ENCODE peak calls at places on chromosomes 7 and 10, in eight cellular contexts. G, L, Q, F, R, J, Y and Z are unnamed samples.

GRCh38 chr7:131467788-131468187 is 88.6 kb downstream of the PODXL start:
- DNase-seq in R (no peak), Y (no peak), Q (no peak), F (no peak), G (no peak), J (no peak), L (no peak), Z (no peak)

GRCh38 chr7:116232402-116232749 is 22.0 kb downstream of the TES start:
- DNase-seq in Q (no peak), Y (no peak), L (no peak), R (no peak), F (no peak), G (no peak), J (no peak), Z (no peak)

GRCh38 chr10:116974442-116975005 is 30.5 kb downstream of the SHTN1 start:
- DNase-seq in Q (no peak), R (no peak), L (no peak), Y (peak; percentile 15), F (no peak), J (no peak), G (no peak), Z (peak; percentile 2)

GRCh38 chr7:105794741-105795729 is 81.4 kb downstream of the ATXN7L1 start:
- DNase-seq in R (no peak), J (no peak), F (no peak), Q (peak; percentile 33), L (no peak), Y (no peak), G (no peak), Z (no peak)

GRCh38 chr7:144404911-144405310 is 1.4 kb upstream of the NOBOX start:
- DNase-seq in J (no peak), Q (no peak), Y (no peak), G (no peak), R (no peak), F (no peak), L (no peak), Z (no peak)

GRCh38 chr7:134777470-134777869 is 2.0 kb upstream of the CALD1 start:
- DNase-seq in R (no peak), Q (no peak), F (no peak), L (no peak), Y (no peak), J (no peak), G (no peak), Z (no peak)

GRCh38 chr7:1716263-1717094 is 46.4 kb downstream of the ELFN1 start:
- DNase-seq in Q (no peak), R (no peak), L (no peak), G (no peak), Y (peak; percentile 31), J (no peak), F (no peak), Z (no peak)

GRCh38 chr7:127629268-127629854 is 11.4 kb upstream of the PAX4 start:
- DNase-seq in L (no peak), F (peak; percentile 84), R (peak; percentile 42), Y (no peak), Q (no peak), J (no peak), G (peak; percentile 65), Z (no peak)

GRCh38 chr7:22814261-22815208 is 8.1 kb downstream of the TOMM7 start:
- DNase-seq in G (no peak), J (no peak), Y (no peak), L (no peak), F (no peak), Q (no peak), R (no peak), Z (no peak)

GRCh38 chr10:35739998-35740397 is 97.9 kb upstream of the FZD8 start:
- DNase-seq in R (no peak), F (no peak), Q (no peak), J (no peak), G (no peak), L (no peak), Y (peak; percentile 36), Z (no peak)

GRCh38 chr7:5636446-5636835 is 145.0 kb downstream of the RNF216 start:
- DNase-seq in G (no peak), F (peak; percentile 57), L (no peak), Y (no peak), J (no peak), Q (no peak), R (no peak), Z (peak; percentile 51)

GRCh38 chr10:77229704-77230103 is 407.9 kb downstream of the KCNMA1 start:
- DNase-seq in J (no peak), L (no peak), G (no peak), R (no peak), F (no peak), Y (no peak), Q (no peak), Z (no peak)

GRCh38 chr10:22437620-22438588 is 92.6 kb downstream of the SPAG6 start:
- DNase-seq in Q (peak; percentile 19), L (no peak), G (peak; percentile 35), F (no peak), Y (no peak), J (no peak), R (peak; percentile 43), Z (peak; percentile 33)

GRCh38 chr7:150966002-150966401 is 12.1 kb downstream of the KCNH2 start:
- DNase-seq in Q (peak; percentile 57), F (peak; percentile 52), J (peak; percentile 23), Y (no peak), R (no peak), L (no peak), G (no peak), Z (no peak)

GRCh38 chr7:5230272-5231067 is 40.4 kb downstream of the WIPI2 start:
- DNase-seq in G (no peak), R (no peak), J (no peak), L (no peak), Y (no peak), Q (no peak), F (no peak), Z (no peak)

GRCh38 chr7:128876978-128877755 is 14.5 kb downstream of the ATP6V1F start:
- DNase-seq in J (no peak), Y (no peak), F (no peak), L (no peak), G (no peak), Q (no peak), R (no peak), Z (no peak)

GRCh38 chr7:82317760-82318159 is 125.8 kb downstream of the CACNA2D1 start:
- DNase-seq in G (no peak), L (no peak), F (no peak), J (no peak), Q (no peak), R (no peak), Y (no peak), Z (no peak)

GRCh38 chr10:102581401-102581800 is 62.9 kb upstream of the TRIM8 start:
- DNase-seq in J (no peak), Q (no peak), G (no peak), F (no peak), L (no peak), R (no peak), Y (no peak), Z (no peak)

GRCh38 chr10:79137826-79138225 is 69.1 kb downstream of the ZMIZ1 start:
- DNase-seq in F (peak; percentile 41), R (peak; percentile 85), L (peak; percentile 14), J (no peak), G (no peak), Q (no peak), Y (no peak), Z (no peak)

GRCh38 chr7:17774248-17774647 is 166.0 kb downstream of the SNX13 start:
- DNase-seq in R (no peak), G (no peak), J (no peak), Q (peak; percentile 17), L (no peak), Y (peak; percentile 79), F (no peak), Z (no peak)

GRCh38 chr7:6648066-6648814 is 11.1 kb downstream of the ZNF316 start:
- DNase-seq in Q (no peak), F (no peak), L (no peak), G (no peak), J (no peak), Y (no peak), R (no peak), Z (no peak)

GRCh38 chr10:98589691-98590090 is 143.0 kb upstream of the HPS1 start:
- DNase-seq in J (no peak), Y (no peak), F (no peak), G (no peak), Q (no peak), R (no peak), L (no peak), Z (no peak)

GRCh38 chr7:135690566-135690965 is 28.3 kb downstream of the STMP1 start:
- DNase-seq in Q (no peak), J (no peak), G (no peak), F (no peak), R (no peak), Y (peak; percentile 24), L (no peak), Z (no peak)

GRCh38 chr10:52128056-52128683 is 185.9 kb upstream of the DKK1 start:
- DNase-seq in G (peak; percentile 41), Q (peak; percentile 5), L (no peak), R (no peak), Y (no peak), J (no peak), F (peak; percentile 37), Z (no peak)

GRCh38 chr10:98125940-98126631 is 8.4 kb upstream of the R3HCC1L start:
- DNase-seq in R (no peak), Y (no peak), Q (no peak), F (no peak), G (no peak), J (no peak), L (no peak), Z (no peak)

GRCh38 chr10:52635651-52636050 is 136.9 kb downstream of the MBL2 start:
- DNase-seq in G (no peak), Y (no peak), F (no peak), L (no peak), J (no peak), Q (no peak), R (no peak), Z (no peak)

GRCh38 chr10:58291538-58292174 is 22.7 kb downstream of the CISD1 start:
- DNase-seq in L (no peak), G (peak; percentile 35), Y (peak; percentile 40), F (peak; percentile 23), R (peak; percentile 28), J (peak; percentile 46), Q (no peak), Z (peak; percentile 61)

GRCh38 chr10:34666008-34666700 is 148.9 kb downstream of the PARD3 start:
- DNase-seq in R (peak; percentile 63), F (peak; percentile 50), J (no peak), Y (peak; percentile 85), Q (peak; percentile 55), G (peak; percentile 47), L (no peak), Z (no peak)

GRCh38 chr10:49611166-49611814 is 1.2 kb downstream of the SLC18A3 start:
- DNase-seq in L (no peak), J (no peak), Y (no peak), Q (no peak), R (no peak), F (peak; percentile 46), G (no peak), Z (no peak)